ENCODE peak calls at places on chromosomes 6 and 20, in nine cellular contexts. D is A549; C is fibroblast of lung; F is adrenal gland; B is stimulated activated CD4-positive, alpha-beta T cell treated with anti-CD3 and anti-CD28 coated beads, Interleukin-2, amount 100 ng/mL, for 24 hours; Q is NAMALWA; P is iPS DF 6.9; W is PC-3; T is COLO829. N is an unnamed sample.
A peak's percentile ranks its signal among the peaks of the same experiment; 100 is the strongest.

GRCh38 chr6:126625019-126625418 is 285.1 kb downstream of the CENPW start:
- DNase-seq in D (peak; percentile 5), T (no peak), B (no peak), F (no peak), W (peak; percentile 20), P (peak; percentile 29), C (peak; percentile 32), Q (no peak), N (peak; percentile 3)

GRCh38 chr20:10337291-10337690 is 96.7 kb downstream of the MKKS start:
- DNase-seq in B (no peak), D (no peak), Q (no peak), W (no peak), C (peak; percentile 34), P (no peak), T (no peak), F (no peak), N (no peak)

GRCh38 chr20:39910536-39910935 is 778.5 kb downstream of the MAFB start:
- DNase-seq in C (no peak), B (no peak), P (no peak), D (no peak), W (no peak), F (peak; percentile 49), T (no peak), Q (no peak), N (no peak)

GRCh38 chr6:97040355-97040860 is 115.9 kb downstream of the KLHL32 start:
- DNase-seq in Q (no peak), T (no peak), P (no peak), W (no peak), F (no peak), C (no peak), D (no peak), B (no peak), N (no peak)

GRCh38 chr6:148831064-148831463 is 84.2 kb downstream of the UST start:
- DNase-seq in Q (no peak), B (peak; percentile 38), T (no peak), F (no peak), D (no peak), C (no peak), P (no peak), W (peak; percentile 46), N (no peak)

GRCh38 chr6:112038756-112039430 is 15.0 kb upstream of the CCN6 start:
- DNase-seq in D (no peak), C (peak; percentile 65), P (no peak), B (no peak), T (no peak), Q (no peak), F (no peak), W (no peak), N (no peak)

GRCh38 chr6:36594029-36594815 is at the start of gene SRSF3:
- DNase-seq in B (peak; percentile 91), T (peak; percentile 99), Q (peak; percentile 98), W (peak; percentile 98), F (peak; percentile 98), P (peak; percentile 90), D (peak; percentile 98), C (peak; percentile 97), N (peak; percentile 98)

GRCh38 chr6:157343732-157344131 is 20.4 kb upstream of the TMEM242 start:
- DNase-seq in C (no peak), Q (no peak), F (no peak), T (no peak), D (no peak), B (no peak), W (no peak), P (no peak), N (no peak)

GRCh38 chr6:125918681-125919566 is 37.6 kb upstream of the HINT3 start:
- DNase-seq in F (peak; percentile 52), C (peak; percentile 81), D (peak; percentile 92), B (peak; percentile 53), P (no peak), W (peak; percentile 79), Q (no peak), T (peak; percentile 48), N (peak; percentile 54)

GRCh38 chr20:15760217-15760567 is 813.1 kb downstream of the KIF16B start:
- DNase-seq in F (no peak), T (no peak), P (no peak), C (no peak), W (no peak), Q (no peak), B (no peak), D (no peak), N (no peak)

GRCh38 chr6:17596085-17596484 is 4.0 kb upstream of the FAM8A1 start:
- DNase-seq in B (no peak), C (no peak), D (no peak), P (no peak), Q (no peak), F (no peak), W (no peak), T (no peak), N (no peak)

GRCh38 chr6:4906942-4907300 is 96.9 kb downstream of the RPP40 start:
- DNase-seq in F (no peak), W (no peak), B (no peak), D (no peak), P (no peak), Q (no peak), C (no peak), T (no peak), N (no peak)

GRCh38 chr6:5260111-5260620 is 584 bp downstream of the LYRM4 start:
- DNase-seq in D (peak; percentile 73), C (peak; percentile 55), F (peak; percentile 65), Q (peak; percentile 87), B (peak; percentile 79), T (peak; percentile 83), P (peak; percentile 22), W (peak; percentile 68), N (peak; percentile 51)

GRCh38 chr20:50294164-50295088 is 103.8 kb downstream of the CEBPB start:
- DNase-seq in F (no peak), B (no peak), P (no peak), W (no peak), C (no peak), T (no peak), Q (no peak), D (peak; percentile 57), N (no peak)

GRCh38 chr6:132797975-132798819 is at the start of gene SLC18B1:
- DNase-seq in D (no peak), C (peak; percentile 33), Q (peak; percentile 43), W (peak; percentile 32), T (no peak), P (no peak), B (peak; percentile 67), F (peak; percentile 65), N (no peak)

GRCh38 chr20:46705378-46705729 is 4.1 kb upstream of the SLC2A10 start:
- DNase-seq in D (no peak), B (no peak), Q (no peak), F (no peak), W (no peak), C (no peak), T (no peak), P (no peak), N (no peak)

GRCh38 chr6:44676826-44677433 is 289.4 kb downstream of the CDC5L start:
- DNase-seq in T (no peak), D (no peak), Q (no peak), W (peak; percentile 47), B (no peak), C (no peak), P (no peak), F (no peak), N (no peak)

GRCh38 chr6:12392490-12392889 is 102.3 kb downstream of the EDN1 start:
- DNase-seq in Q (no peak), B (no peak), F (no peak), C (peak; percentile 32), D (no peak), W (no peak), T (no peak), P (no peak), N (no peak)

GRCh38 chr6:72657798-72658197 is 35.9 kb downstream of the KCNQ5 start:
- DNase-seq in T (no peak), D (no peak), C (peak; percentile 53), F (no peak), W (peak; percentile 37), Q (no peak), P (no peak), B (no peak), N (no peak)

GRCh38 chr6:16514249-16514648 is 247.0 kb downstream of the ATXN1 start:
- DNase-seq in T (peak; percentile 45), C (peak; percentile 77), F (no peak), B (no peak), P (peak; percentile 27), Q (peak; percentile 68), W (peak; percentile 70), D (peak; percentile 48), N (peak; percentile 56)

GRCh38 chr6:11428895-11429294 is 108.7 kb upstream of the TMEM170B start:
- DNase-seq in D (peak; percentile 51), P (no peak), T (no peak), B (no peak), C (peak; percentile 96), Q (peak; percentile 30), F (no peak), W (peak; percentile 47), N (peak; percentile 88)

GRCh38 chr20:23928788-23929187 is 49.2 kb upstream of the CST5 start:
- DNase-seq in F (no peak), W (peak; percentile 41), P (no peak), C (no peak), Q (no peak), D (no peak), T (no peak), B (no peak), N (no peak)

GRCh38 chr6:79385893-79386292 is 151.3 kb downstream of the LCA5 start:
- DNase-seq in C (peak; percentile 0), W (peak; percentile 73), D (no peak), P (no peak), Q (no peak), B (no peak), T (no peak), F (no peak), N (no peak)

GRCh38 chr6:117317261-117317660 is 51.9 kb downstream of the VGLL2 start:
- DNase-seq in Q (peak; percentile 18), B (no peak), P (peak; percentile 20), D (peak; percentile 22), F (no peak), C (peak; percentile 11), T (peak; percentile 26), W (peak; percentile 59), N (no peak)

GRCh38 chr20:51357543-51357942 is 185.0 kb downstream of the NFATC2 start:
- DNase-seq in P (no peak), D (no peak), B (no peak), C (no peak), W (no peak), Q (no peak), T (no peak), F (no peak), N (no peak)

GRCh38 chr6:50602191-50602810 is 111.0 kb upstream of the TFAP2D start:
- DNase-seq in D (peak; percentile 18), Q (peak; percentile 68), T (no peak), P (no peak), C (peak; percentile 2), B (no peak), W (peak; percentile 76), F (no peak), N (peak; percentile 10)

GRCh38 chr6:30029587-30029986 is 31.5 kb upstream of the POLR1H start:
- DNase-seq in W (no peak), D (no peak), T (no peak), P (no peak), B (no peak), F (no peak), C (no peak), Q (no peak), N (no peak)

GRCh38 chr20:8291200-8291599 is 159.1 kb downstream of the PLCB1 start:
- DNase-seq in D (no peak), C (no peak), F (no peak), W (no peak), B (no peak), P (no peak), Q (no peak), T (no peak), N (no peak)

GRCh38 chr6:101397199-101397598 is 3.7 kb downstream of the GRIK2 start:
- DNase-seq in B (no peak), T (no peak), F (no peak), Q (peak; percentile 46), D (peak; percentile 30), W (peak; percentile 29), P (no peak), C (peak; percentile 20), N (no peak)

GRCh38 chr6:20205722-20206154 is 6.5 kb downstream of the MBOAT1 start:
- DNase-seq in Q (no peak), W (no peak), T (peak; percentile 54), B (no peak), F (no peak), P (no peak), C (no peak), D (no peak), N (no peak)

GRCh38 chr6:81169166-81169565 is 583.3 kb downstream of the TENT5A start:
- DNase-seq in W (peak; percentile 17), B (no peak), C (peak; percentile 81), Q (no peak), P (no peak), F (no peak), T (no peak), D (no peak), N (no peak)

N was measured in HFFc6.